ENCODE peak calls at places on chromosomes 5 and 9, in four cellular contexts. J is ELR, U is IMR-90, T is A172. R is an unnamed sample.

GRCh38 chr5:37831821-37832524 is 7.9 kb downstream of the GDNF start:
- DNase-seq in T (no peak), U (peak), J (peak), R (peak)

GRCh38 chr9:16543691-16544090 is 326.8 kb downstream of the BNC2 start:
- DNase-seq in J (no peak), U (peak), T (no peak), R (no peak)

GRCh38 chr9:19931066-19931465 is 142.2 kb upstream of the SLC24A2 start:
- DNase-seq in U (no peak), T (no peak), J (no peak), R (no peak)

GRCh38 chr9:18741880-18742279 is 267.9 kb downstream of the ADAMTSL1 start:
- DNase-seq in U (no peak), J (no peak), T (no peak), R (no peak)

GRCh38 chr9:34611811-34612787 is at the start of gene RPP25L:
- DNase-seq in T (peak), J (peak), U (peak), R (peak)

GRCh38 chr9:132748450-132748849 is 78.2 kb downstream of the GTF3C4 start:
- DNase-seq in T (no peak), J (no peak), U (peak), R (no peak)

GRCh38 chr9:4581861-4582565 is 80.1 kb upstream of the PLPP6 start:
- DNase-seq in U (no peak), T (no peak), J (no peak), R (no peak)

GRCh38 chr9:68562456-68562855 is 21.8 kb upstream of the TMEM252 start:
- DNase-seq in U (no peak), J (no peak), T (no peak), R (no peak)

GRCh38 chr5:27463446-27464149 is 425.2 kb upstream of the CDH9 start:
- DNase-seq in T (no peak), U (no peak), J (no peak), R (no peak)

GRCh38 chr9:93091453-93092081 is 4.5 kb upstream of the CARD19 start:
- DNase-seq in U (peak), J (peak), T (peak), R (peak)

GRCh38 chr9:134968011-134968822 is 50.5 kb upstream of the FCN1 start:
- DNase-seq in J (no peak), T (peak), U (peak), R (peak)

GRCh38 chr9:133379153-133380086 is 3.3 kb downstream of the STKLD1 start:
- DNase-seq in T (no peak), U (no peak), J (no peak), R (no peak)

GRCh38 chr5:9188131-9188530 is 357.7 kb downstream of the SEMA5A start:
- DNase-seq in J (peak), U (peak), T (peak), R (no peak)

GRCh38 chr9:107471562-107471961 is 18.0 kb downstream of the KLF4 start:
- DNase-seq in U (no peak), T (peak), J (peak), R (no peak)

GRCh38 chr5:106020889-106021288 is 1649.8 kb downstream of the EFNA5 start:
- DNase-seq in U (peak), J (peak), T (no peak), R (no peak)

GRCh38 chr5:139640432-139641115 is 7.6 kb upstream of the CXXC5 start:
- DNase-seq in J (no peak), T (no peak), U (no peak), R (peak)

GRCh38 chr5:147190236-147190815 is 44.5 kb upstream of the STK32A start:
- DNase-seq in U (no peak), J (no peak), T (peak), R (no peak)

GRCh38 chr5:57532513-57533497 is 50.2 kb upstream of the ACTBL2 start:
- DNase-seq in T (peak), U (peak), J (peak), R (no peak)

GRCh38 chr9:133726401-133727276 is 11.5 kb downstream of the SARDH start:
- DNase-seq in U (peak), T (peak), J (peak), R (peak)

GRCh38 chr5:109769597-109770291 is 80.0 kb downstream of the MAN2A1 start:
- DNase-seq in T (no peak), U (peak), J (no peak), R (no peak)

GRCh38 chr5:172800088-172800551 is 29.1 kb upstream of the DUSP1 start:
- DNase-seq in U (peak), T (peak), J (peak), R (no peak)

GRCh38 chr5:132528866-132529634 is 14.3 kb downstream of the IL5 start:
- DNase-seq in J (no peak), U (no peak), T (no peak), R (no peak)

GRCh38 chr5:172502969-172503368 is 48.6 kb upstream of the SH3PXD2B start:
- DNase-seq in T (peak), J (peak), U (no peak), R (peak)

GRCh38 chr9:110282023-110282766 is 25.9 kb upstream of the TXN start:
- DNase-seq in U (no peak), T (peak), J (no peak), R (no peak)

GRCh38 chr5:41598011-41598410 is 87.6 kb upstream of the PLCXD3 start:
- DNase-seq in J (no peak), T (peak), U (peak), R (no peak)

GRCh38 chr5:395921-396714 is 46.9 kb upstream of the EXOC3 start:
- DNase-seq in T (no peak), J (no peak), U (no peak), R (no peak)

GRCh38 chr5:177545487-177546261 is 8.7 kb downstream of the FAM193B start:
- DNase-seq in J (peak), T (no peak), U (peak), R (no peak)

GRCh38 chr9:25374281-25374680 is 304.0 kb downstream of the TUSC1 start:
- DNase-seq in T (no peak), U (no peak), J (no peak), R (no peak)

GRCh38 chr5:177311361-177311722 is 356 bp downstream of the MXD3 start:
- DNase-seq in U (no peak), J (peak), T (no peak), R (peak)

GRCh38 chr9:110832916-110833315 is 164.3 kb downstream of the MUSK start:
- DNase-seq in J (peak), T (no peak), U (no peak), R (no peak)

GRCh38 chr5:135051399-135051798 is 17.4 kb upstream of the PITX1 start:
- DNase-seq in T (no peak), U (no peak), J (no peak), R (no peak)

GRCh38 chr9:14888272-14888671 is 22.0 kb downstream of the FREM1 start:
- DNase-seq in U (no peak), J (no peak), T (no peak), R (no peak)

GRCh38 chr5:90473321-90474234 is 993 bp downstream of the MBLAC2 start:
- DNase-seq in J (peak), U (peak), T (peak), R (peak)

GRCh38 chr5:176797456-176798093 is 12.8 kb upstream of the UNC5A start:
- DNase-seq in U (no peak), T (no peak), J (no peak), R (peak)

GRCh38 chr9:133251773-133252172 is 23.2 kb downstream of the ABO start:
- DNase-seq in T (no peak), U (no peak), J (no peak), R (no peak)